ENCODE peak calls at places on chromosomes 16 and 17, in eight cellular contexts. One of them, this sample, is unnamed.

GRCh38 chr17:76273435-76273921 is 8.3 kb downstream of the UBALD2 start:
- DNase-seq in K562: no peak
- DNase-seq in body of pancreas: no peak
- DNase-seq in transverse colon: no peak
- DNase-seq in IMR-90: no peak
- DNase-seq in thyroid gland: no peak
- DNase-seq in breast epithelium: no peak
- DNase-seq in uterus: no peak
- DNase-seq in this sample: no peak

GRCh38 chr17:81741594-81742452 is 29.7 kb downstream of the SLC25A10 start:
- DNase-seq in K562: no peak
- DNase-seq in body of pancreas: no peak
- DNase-seq in transverse colon: no peak
- DNase-seq in IMR-90: no peak
- DNase-seq in thyroid gland: no peak
- DNase-seq in breast epithelium: no peak
- DNase-seq in uterus: no peak
- DNase-seq in this sample: no peak

GRCh38 chr17:82874011-82874835 is 34.4 kb upstream of the ZNF750 start:
- DNase-seq in K562: no peak
- DNase-seq in body of pancreas: no peak
- DNase-seq in transverse colon: no peak
- DNase-seq in IMR-90: no peak
- DNase-seq in thyroid gland: no peak
- DNase-seq in breast epithelium: peak; percentile 88
- DNase-seq in uterus: no peak
- DNase-seq in this sample: no peak

GRCh38 chr16:30715777-30716445 is 16.9 kb downstream of the SRCAP start:
- DNase-seq in K562: peak; percentile 24
- DNase-seq in body of pancreas: no peak
- DNase-seq in transverse colon: no peak
- DNase-seq in IMR-90: peak; percentile 36
- DNase-seq in thyroid gland: no peak
- DNase-seq in breast epithelium: no peak
- DNase-seq in uterus: no peak
- DNase-seq in this sample: peak; percentile 13

GRCh38 chr17:69093279-69093789 is 32.6 kb upstream of the ABCA9 start:
- DNase-seq in K562: peak; percentile 89
- DNase-seq in body of pancreas: no peak
- DNase-seq in transverse colon: no peak
- DNase-seq in IMR-90: no peak
- DNase-seq in thyroid gland: no peak
- DNase-seq in breast epithelium: no peak
- DNase-seq in uterus: no peak
- DNase-seq in this sample: no peak

GRCh38 chr17:66584927-66585326 is 250.0 kb upstream of the CACNG5 start:
- DNase-seq in K562: peak; percentile 39
- DNase-seq in body of pancreas: no peak
- DNase-seq in transverse colon: no peak
- DNase-seq in IMR-90: no peak
- DNase-seq in thyroid gland: no peak
- DNase-seq in breast epithelium: no peak
- DNase-seq in uterus: no peak
- DNase-seq in this sample: no peak

GRCh38 chr16:7629571-7629970 is 296.9 kb downstream of the RBFOX1 start:
- DNase-seq in K562: no peak
- DNase-seq in body of pancreas: no peak
- DNase-seq in transverse colon: no peak
- DNase-seq in IMR-90: no peak
- DNase-seq in thyroid gland: no peak
- DNase-seq in breast epithelium: no peak
- DNase-seq in uterus: no peak
- DNase-seq in this sample: no peak

GRCh38 chr17:54172654-54173316 is 350.1 kb downstream of the KIF2B start:
- DNase-seq in K562: peak; percentile 12
- DNase-seq in body of pancreas: peak; percentile 11
- DNase-seq in transverse colon: no peak
- DNase-seq in IMR-90: no peak
- DNase-seq in thyroid gland: peak; percentile 9
- DNase-seq in breast epithelium: no peak
- DNase-seq in uterus: no peak
- DNase-seq in this sample: no peak

GRCh38 chr17:72192409-72193192 is 71.8 kb downstream of the SOX9 start:
- DNase-seq in K562: no peak
- DNase-seq in body of pancreas: no peak
- DNase-seq in transverse colon: no peak
- DNase-seq in IMR-90: peak; percentile 98
- DNase-seq in thyroid gland: no peak
- DNase-seq in breast epithelium: no peak
- DNase-seq in uterus: no peak
- DNase-seq in this sample: peak; percentile 28

GRCh38 chr17:45757431-45758218 is 26.5 kb upstream of the CRHR1 start:
- DNase-seq in K562: no peak
- DNase-seq in body of pancreas: no peak
- DNase-seq in transverse colon: no peak
- DNase-seq in IMR-90: no peak
- DNase-seq in thyroid gland: no peak
- DNase-seq in breast epithelium: no peak
- DNase-seq in uterus: no peak
- DNase-seq in this sample: no peak

GRCh38 chr17:79658811-79659207 is 48.0 kb upstream of the RBFOX3 start:
- DNase-seq in K562: peak; percentile 30
- DNase-seq in body of pancreas: no peak
- DNase-seq in transverse colon: peak; percentile 26
- DNase-seq in IMR-90: peak; percentile 21
- DNase-seq in thyroid gland: no peak
- DNase-seq in breast epithelium: peak; percentile 49
- DNase-seq in uterus: peak; percentile 64
- DNase-seq in this sample: no peak

GRCh38 chr16:20387978-20388377 is 16.6 kb downstream of the PDILT start:
- DNase-seq in K562: no peak
- DNase-seq in body of pancreas: no peak
- DNase-seq in transverse colon: no peak
- DNase-seq in IMR-90: no peak
- DNase-seq in thyroid gland: no peak
- DNase-seq in breast epithelium: no peak
- DNase-seq in uterus: no peak
- DNase-seq in this sample: no peak

DNA sequence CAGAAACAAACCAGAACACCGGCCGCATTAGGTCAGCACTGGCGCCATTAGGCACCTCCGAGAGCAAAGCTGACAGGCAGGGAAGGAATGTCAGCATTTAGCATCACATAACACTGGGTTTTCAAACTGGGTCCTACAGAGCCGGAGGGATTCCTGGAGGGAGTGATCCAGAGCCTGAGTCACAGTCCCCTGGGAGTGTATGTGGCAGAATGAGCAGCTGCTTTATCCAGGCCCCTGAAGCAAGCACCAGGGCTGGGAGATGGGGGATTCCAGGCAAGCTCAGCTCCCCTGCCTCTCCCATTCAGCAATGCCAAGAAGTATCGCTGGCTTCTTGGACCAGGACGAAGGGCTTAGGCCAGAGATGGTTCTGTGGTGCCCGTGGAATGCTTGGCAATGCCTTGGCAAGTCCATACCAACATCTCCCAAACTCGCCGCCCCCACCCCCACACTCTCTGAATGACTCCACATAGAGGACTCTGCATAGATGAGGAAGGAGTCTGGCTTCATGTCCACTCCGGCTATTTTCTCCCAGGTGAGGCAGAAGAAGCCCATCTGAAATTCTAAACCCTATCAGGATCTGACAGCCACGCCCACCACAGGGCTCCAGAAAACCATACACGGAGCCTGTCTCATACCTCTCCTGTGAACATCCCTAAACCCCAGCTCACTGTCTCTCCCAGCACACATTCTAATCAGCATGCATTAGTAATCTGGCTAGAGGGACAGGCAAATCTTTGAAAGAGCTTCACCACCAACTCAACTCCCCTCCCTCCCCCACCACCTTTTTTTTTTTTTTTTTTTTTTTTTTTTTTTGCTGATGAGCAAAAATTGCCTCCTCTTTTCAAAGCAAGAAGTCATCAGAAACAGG is 20.3 kb downstream of the GAS7 start:
- DNase-seq in K562: no peak
- DNase-seq in body of pancreas: no peak
- DNase-seq in transverse colon: no peak
- DNase-seq in IMR-90: peak; percentile 83
- DNase-seq in thyroid gland: no peak
- DNase-seq in breast epithelium: no peak
- DNase-seq in uterus: no peak
- DNase-seq in this sample: no peak
- TF ChIP-seq POLR2A in K562: no peak
- TF ChIP-seq POLR2A in body of pancreas: no peak
- TF ChIP-seq POLR2A in transverse colon: no peak
- TF ChIP-seq POLR2A in IMR-90: no peak
- TF ChIP-seq POLR2A in thyroid gland: no peak
- TF ChIP-seq POLR2A in breast epithelium: no peak
- TF ChIP-seq POLR2A in uterus: no peak
- TF ChIP-seq POLR2A in this sample: no peak

GRCh38 chr17:73654241-73654640 is 10.0 kb upstream of the SDK2 start:
- DNase-seq in K562: no peak
- DNase-seq in body of pancreas: no peak
- DNase-seq in transverse colon: no peak
- DNase-seq in IMR-90: no peak
- DNase-seq in thyroid gland: no peak
- DNase-seq in breast epithelium: no peak
- DNase-seq in uterus: no peak
- DNase-seq in this sample: no peak

GRCh38 chr17:73653810-73654209 is 9.6 kb upstream of the SDK2 start:
- DNase-seq in K562: no peak
- DNase-seq in body of pancreas: no peak
- DNase-seq in transverse colon: no peak
- DNase-seq in IMR-90: no peak
- DNase-seq in thyroid gland: no peak
- DNase-seq in breast epithelium: no peak
- DNase-seq in uterus: no peak
- DNase-seq in this sample: no peak

GRCh38 chr17:73652886-73653480 is 8.7 kb upstream of the SDK2 start:
- DNase-seq in K562: no peak
- DNase-seq in body of pancreas: no peak
- DNase-seq in transverse colon: no peak
- DNase-seq in IMR-90: no peak
- DNase-seq in thyroid gland: no peak
- DNase-seq in breast epithelium: no peak
- DNase-seq in uterus: no peak
- DNase-seq in this sample: no peak

GRCh38 chr17:73658821-73659220 is 14.6 kb upstream of the SDK2 start:
- DNase-seq in K562: no peak
- DNase-seq in body of pancreas: no peak
- DNase-seq in transverse colon: no peak
- DNase-seq in IMR-90: no peak
- DNase-seq in thyroid gland: no peak
- DNase-seq in breast epithelium: no peak
- DNase-seq in uterus: no peak
- DNase-seq in this sample: no peak

DNA sequence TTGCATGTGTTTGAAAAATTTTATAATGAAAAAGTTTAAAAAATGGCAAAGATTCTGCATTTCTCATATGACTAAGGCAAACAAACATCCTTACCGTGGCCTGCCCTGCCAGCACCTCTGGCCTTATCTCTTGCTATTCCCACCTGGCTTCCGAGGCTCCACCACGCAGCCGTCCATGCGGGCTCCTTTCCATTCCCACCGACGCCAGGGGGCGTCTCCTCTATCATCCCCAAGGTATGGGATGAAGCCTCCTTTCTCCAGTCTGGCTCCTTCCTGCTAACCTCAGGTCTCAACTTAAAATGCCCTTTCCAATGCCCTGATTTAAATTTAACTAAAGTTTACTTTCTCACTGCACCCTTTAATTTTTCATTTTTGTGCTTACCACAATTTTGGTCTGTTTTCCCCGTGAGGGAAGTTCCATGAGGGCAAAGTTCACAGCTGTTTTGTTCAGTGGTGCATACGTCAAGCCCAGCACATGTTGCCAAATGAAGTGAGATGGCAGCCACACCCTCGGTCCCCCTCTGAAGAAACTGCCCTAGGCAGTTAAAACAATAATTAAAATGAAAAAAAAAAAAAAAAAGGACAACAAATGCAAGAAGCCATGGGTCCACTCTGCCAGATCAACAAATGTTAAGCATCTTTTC is 13.3 kb upstream of the SDK2 start:
- DNase-seq in K562: peak; percentile 59
- DNase-seq in body of pancreas: peak; percentile 55
- DNase-seq in transverse colon: peak; percentile 74
- DNase-seq in IMR-90: no peak
- DNase-seq in thyroid gland: peak; percentile 38
- DNase-seq in breast epithelium: no peak
- DNase-seq in uterus: no peak
- DNase-seq in this sample: peak; percentile 52
- TF ChIP-seq CTCF in K562: peak; percentile 48
- TF ChIP-seq CTCF in body of pancreas: no peak
- TF ChIP-seq CTCF in transverse colon: peak; percentile 62
- TF ChIP-seq CTCF in IMR-90: peak; percentile 9
- TF ChIP-seq CTCF in thyroid gland: no peak
- TF ChIP-seq CTCF in breast epithelium: no peak
- TF ChIP-seq CTCF in uterus: peak; percentile 24
- TF ChIP-seq CTCF in this sample: peak; percentile 44

GRCh38 chr17:17173921-17174320 is 32.2 kb downstream of the PLD6 start:
- DNase-seq in K562: no peak
- DNase-seq in body of pancreas: no peak
- DNase-seq in transverse colon: no peak
- DNase-seq in IMR-90: no peak
- DNase-seq in thyroid gland: no peak
- DNase-seq in breast epithelium: no peak
- DNase-seq in uterus: no peak
- DNase-seq in this sample: no peak
- H3K36me3 ChIP-seq in K562: peaks cover 51% of the 10 kb centered on the region
- H3K36me3 ChIP-seq in body of pancreas: peaks cover 35% of the 10 kb centered on the region
- H3K36me3 ChIP-seq in transverse colon: peaks cover 46% of the 10 kb centered on the region
- H3K36me3 ChIP-seq in IMR-90: peaks cover 73% of the 10 kb centered on the region
- H3K36me3 ChIP-seq in thyroid gland: peaks cover 69% of the 10 kb centered on the region
- H3K36me3 ChIP-seq in breast epithelium: peaks cover 10% of the 10 kb centered on the region
- H3K36me3 ChIP-seq in uterus: no peaks in the 10 kb centered on the region
- H3K36me3 ChIP-seq in this sample: peaks cover 83% of the 10 kb centered on the region

GRCh38 chr17:44211281-44212265 is 7.9 kb downstream of the UBTF start:
- DNase-seq in K562: no peak
- DNase-seq in body of pancreas: no peak
- DNase-seq in transverse colon: no peak
- DNase-seq in IMR-90: no peak
- DNase-seq in thyroid gland: no peak
- DNase-seq in breast epithelium: no peak
- DNase-seq in uterus: no peak
- DNase-seq in this sample: peak; percentile 65

GRCh38 chr17:44212507-44213402 is 6.7 kb downstream of the UBTF start:
- DNase-seq in K562: no peak
- DNase-seq in body of pancreas: no peak
- DNase-seq in transverse colon: no peak
- DNase-seq in IMR-90: no peak
- DNase-seq in thyroid gland: no peak
- DNase-seq in breast epithelium: no peak
- DNase-seq in uterus: no peak
- DNase-seq in this sample: no peak

GRCh38 chr17:44213403-44214229 is 5.9 kb downstream of the UBTF start:
- DNase-seq in K562: no peak
- DNase-seq in body of pancreas: no peak
- DNase-seq in transverse colon: no peak
- DNase-seq in IMR-90: no peak
- DNase-seq in thyroid gland: no peak
- DNase-seq in breast epithelium: no peak
- DNase-seq in uterus: no peak
- DNase-seq in this sample: no peak

GRCh38 chr17:44209786-44210341 is 9.6 kb downstream of the UBTF start:
- DNase-seq in K562: no peak
- DNase-seq in body of pancreas: no peak
- DNase-seq in transverse colon: no peak
- DNase-seq in IMR-90: peak; percentile 40
- DNase-seq in thyroid gland: no peak
- DNase-seq in breast epithelium: no peak
- DNase-seq in uterus: no peak
- DNase-seq in this sample: no peak

GRCh38 chr17:44210342-44211192 is 8.9 kb downstream of the UBTF start:
- DNase-seq in K562: peak; percentile 94
- DNase-seq in body of pancreas: peak; percentile 89
- DNase-seq in transverse colon: peak; percentile 92
- DNase-seq in IMR-90: peak; percentile 85
- DNase-seq in thyroid gland: peak; percentile 71
- DNase-seq in breast epithelium: peak; percentile 67
- DNase-seq in uterus: peak; percentile 84
- DNase-seq in this sample: peak; percentile 92
- TF ChIP-seq POLR2A in K562: peak; percentile 13
- TF ChIP-seq POLR2A in body of pancreas: peak; percentile 31
- TF ChIP-seq POLR2A in transverse colon: no peak
- TF ChIP-seq POLR2A in IMR-90: peak; percentile 62
- TF ChIP-seq POLR2A in thyroid gland: no peak
- TF ChIP-seq POLR2A in breast epithelium: no peak
- TF ChIP-seq POLR2A in uterus: peak; percentile 45
- TF ChIP-seq POLR2A in this sample: no peak